ENCODE peak calls at places on chromosomes 4 and X, in ten cellular contexts. K, E, C, J, O, U, N, S, D and W are unnamed samples.
A peak's percentile ranks its signal among the peaks of the same experiment; 100 is the strongest.

GRCh38 chr4:41881931-41882621 is 53.2 kb upstream of the TMEM33 start:
- DNase-seq in K (peak; percentile 13), E (peak; percentile 54), C (no peak), J (peak; percentile 52), O (no peak), U (no peak), N (no peak), S (no peak), D (no peak), W (no peak)

GRCh38 chrX:9494806-9495205 is 29.9 kb downstream of the TBL1X start:
- DNase-seq in K (peak; percentile 82), E (no peak), C (no peak), J (no peak), O (peak; percentile 65), U (no peak), N (no peak), S (no peak), D (peak; percentile 77), W (peak; percentile 52)

GRCh38 chrX:54182194-54182863 is 725 bp downstream of the FAM120C start:
- DNase-seq in K (peak; percentile 27), E (peak; percentile 67), C (no peak), J (peak; percentile 65), O (no peak), U (peak; percentile 85), N (peak; percentile 52), S (no peak), D (peak; percentile 82), W (peak; percentile 35)

GRCh38 chr4:77954690-77955089 is 92.1 kb downstream of the MRPL1 start:
- DNase-seq in K (no peak), E (no peak), C (no peak), J (no peak), O (no peak), U (no peak), N (no peak), S (no peak), D (no peak), W (no peak)

GRCh38 chr4:94577136-94577535 is 125.4 kb downstream of the PDLIM5 start:
- DNase-seq in K (peak; percentile 76), E (peak; percentile 76), C (no peak), J (peak; percentile 80), O (no peak), U (no peak), N (no peak), S (peak; percentile 63), D (peak; percentile 71), W (peak; percentile 16)

GRCh38 chr4:41611881-41612871 is 74.2 kb downstream of the LIMCH1 start:
- DNase-seq in K (peak; percentile 51), E (no peak), C (no peak), J (peak; percentile 61), O (no peak), U (no peak), N (no peak), S (no peak), D (peak; percentile 79), W (peak; percentile 21)

GRCh38 chrX:132171881-132172280 is 44.1 kb upstream of the FRMD7 start:
- DNase-seq in K (no peak), E (no peak), C (no peak), J (no peak), O (no peak), U (no peak), N (no peak), S (no peak), D (no peak), W (no peak)

GRCh38 chr4:139629761-139630160 is 35.9 kb upstream of the MGST2 start:
- DNase-seq in K (no peak), E (no peak), C (no peak), J (no peak), O (no peak), U (no peak), N (no peak), S (no peak), D (no peak), W (no peak)

GRCh38 chrX:18769812-18770573 is 62.5 kb downstream of the PPEF1 start:
- DNase-seq in K (peak; percentile 46), E (no peak), C (no peak), J (no peak), O (no peak), U (no peak), N (no peak), S (no peak), D (no peak), W (peak; percentile 91)

GRCh38 chr4:3307891-3308575 is 15.2 kb downstream of the RGS12 start:
- DNase-seq in K (no peak), E (no peak), C (no peak), J (no peak), O (no peak), U (peak; percentile 40), N (no peak), S (no peak), D (peak; percentile 57), W (no peak)

GRCh38 chr4:24736066-24736465 is 59.3 kb upstream of the SOD3 start:
- DNase-seq in K (peak; percentile 51), E (no peak), C (no peak), J (no peak), O (no peak), U (no peak), N (no peak), S (peak; percentile 11), D (no peak), W (no peak)

GRCh38 chr4:47562297-47562696 is 77.2 kb downstream of the ATP10D start:
- DNase-seq in K (no peak), E (no peak), C (no peak), J (no peak), O (no peak), U (no peak), N (peak; percentile 52), S (no peak), D (no peak), W (peak; percentile 13)

GRCh38 chr4:2284934-2285664 is 23.2 kb upstream of the MXD4 start:
- DNase-seq in K (peak; percentile 52), E (no peak), C (peak; percentile 16), J (no peak), O (no peak), U (peak; percentile 33), N (no peak), S (peak; percentile 37), D (peak; percentile 50), W (no peak)

GRCh38 chrX:40893251-40893910 is 158.0 kb upstream of the MED14 start:
- DNase-seq in K (peak; percentile 45), E (no peak), C (no peak), J (no peak), O (no peak), U (no peak), N (no peak), S (no peak), D (no peak), W (no peak)

GRCh38 chrX:150512426-150512825 is 56.0 kb upstream of the MTM1 start:
- DNase-seq in K (no peak), E (no peak), C (no peak), J (no peak), O (no peak), U (no peak), N (no peak), S (no peak), D (no peak), W (no peak)

GRCh38 chrX:38754102-38754790 is 47.0 kb upstream of the MID1IP1 start:
- DNase-seq in K (peak; percentile 72), E (peak; percentile 40), C (peak; percentile 11), J (peak; percentile 72), O (peak; percentile 10), U (peak; percentile 54), N (peak; percentile 54), S (peak; percentile 41), D (no peak), W (peak; percentile 69)

GRCh38 chr4:154314248-154314647 is 177.4 kb downstream of the DCHS2 start:
- DNase-seq in K (peak; percentile 40), E (no peak), C (no peak), J (no peak), O (peak; percentile 11), U (no peak), N (no peak), S (no peak), D (no peak), W (no peak)

GRCh38 chrX:9482408-9482807 is 17.6 kb downstream of the TBL1X start:
- DNase-seq in K (no peak), E (no peak), C (no peak), J (no peak), O (no peak), U (no peak), N (no peak), S (no peak), D (no peak), W (no peak)

GRCh38 chrX:38694394-38694793 is 106.9 kb upstream of the MID1IP1 start:
- DNase-seq in K (no peak), E (no peak), C (no peak), J (no peak), O (peak; percentile 20), U (no peak), N (no peak), S (peak; percentile 5), D (no peak), W (no peak)

GRCh38 chrX:65750674-65751469 is 83.4 kb downstream of the MSN start:
- DNase-seq in K (no peak), E (no peak), C (no peak), J (no peak), O (no peak), U (peak; percentile 57), N (peak; percentile 97), S (no peak), D (no peak), W (no peak)

GRCh38 chr4:55765070-55765469 is 54.5 kb upstream of the EXOC1L start:
- DNase-seq in K (no peak), E (no peak), C (no peak), J (peak; percentile 74), O (no peak), U (no peak), N (no peak), S (no peak), D (no peak), W (no peak)

GRCh38 chr4:151195801-151196200 is 81.2 kb upstream of the PRSS48 start:
- DNase-seq in K (peak; percentile 83), E (no peak), C (no peak), J (no peak), O (peak; percentile 30), U (no peak), N (no peak), S (peak; percentile 25), D (no peak), W (no peak)

GRCh38 chrX:13373807-13374187 is 53.9 kb upstream of the ATXN3L start:
- DNase-seq in K (peak; percentile 85), E (no peak), C (no peak), J (no peak), O (no peak), U (no peak), N (no peak), S (peak; percentile 62), D (no peak), W (no peak)

GRCh38 chr4:1976416-1977352 is 32.1 kb downstream of the NELFA start:
- DNase-seq in K (no peak), E (peak; percentile 31), C (no peak), J (no peak), O (no peak), U (no peak), N (no peak), S (no peak), D (no peak), W (no peak)

GRCh38 chr4:77418333-77418732 is 187.3 kb upstream of the CXCL13 start:
- DNase-seq in K (peak; percentile 7), E (peak; percentile 41), C (no peak), J (peak; percentile 4), O (no peak), U (peak; percentile 62), N (peak; percentile 53), S (no peak), D (no peak), W (no peak)

GRCh38 chrX:70755850-70756249 is 152.7 kb downstream of the TEX11 start:
- DNase-seq in K (no peak), E (no peak), C (no peak), J (no peak), O (no peak), U (peak; percentile 49), N (no peak), S (no peak), D (no peak), W (no peak)

GRCh38 chr4:7915875-7916242 is 23.8 kb downstream of the AFAP1 start:
- DNase-seq in K (no peak), E (no peak), C (no peak), J (no peak), O (no peak), U (no peak), N (peak; percentile 26), S (no peak), D (no peak), W (no peak)

GRCh38 chrX:117636826-117637225 is 479.8 kb downstream of the KLHL13 start:
- DNase-seq in K (no peak), E (no peak), C (no peak), J (no peak), O (no peak), U (no peak), N (no peak), S (no peak), D (no peak), W (no peak)